ENCODE peak calls at places on chromosomes 13 and 19, in four cellular contexts. T is PC-9, E is GM23248, O is SK-N-SH. S is an unnamed sample.

GRCh38 chr13:41188584-41188983 is 5.8 kb downstream of the KBTBD7 start:
- DNase-seq in T (no peak), E (peak; percentile 16), O (no peak), S (no peak)

GRCh38 chr19:10565028-10565566 is 713 bp downstream of the KRI1 start:
- DNase-seq in T (no peak), E (peak; percentile 77), O (peak; percentile 76), S (peak; percentile 69)

GRCh38 chr13:43785166-43785680 is 1.5 kb downstream of the ENOX1 start:
- DNase-seq in T (no peak), E (no peak), O (no peak), S (no peak)

GRCh38 chr19:11612816-11613511 is 15.7 kb downstream of the ZNF627 start:
- DNase-seq in T (no peak), E (peak; percentile 38), O (no peak), S (no peak)

GRCh38 chr19:45514376-45515051 is 7.2 kb downstream of the VASP start:
- DNase-seq in T (peak; percentile 84), E (no peak), O (no peak), S (no peak)

GRCh38 chr13:74134777-74135305 is 637 bp upstream of the KLF12 start:
- DNase-seq in T (no peak), E (peak; percentile 77), O (peak; percentile 84), S (peak; percentile 74)

GRCh38 chr19:1489463-1489971 is 633 bp downstream of the PCSK4 start:
- DNase-seq in T (no peak), E (no peak), O (peak; percentile 25), S (no peak)

GRCh38 chr19:31054430-31054829 is 294.8 kb downstream of the TSHZ3 start:
- DNase-seq in T (no peak), E (peak; percentile 74), O (peak; percentile 44), S (no peak)

GRCh38 chr13:26247011-26247410 is 6.9 kb upstream of the CDK8 start:
- DNase-seq in T (no peak), E (no peak), O (no peak), S (no peak)

GRCh38 chr19:3652422-3652821 is 25.8 kb upstream of the CACTIN start:
- DNase-seq in T (no peak), E (no peak), O (no peak), S (no peak)

GRCh38 chr19:21568816-21569496 is 63.6 kb downstream of the ZNF429 start:
- DNase-seq in T (peak; percentile 91), E (peak; percentile 98), O (no peak), S (peak; percentile 33)

GRCh38 chr13:78978381-78978998 is 319.5 kb upstream of the OBI1 start:
- DNase-seq in T (peak; percentile 37), E (peak; percentile 70), O (peak; percentile 34), S (peak; percentile 78)

GRCh38 chr13:24228852-24229458 is 68.4 kb downstream of the SPATA13 start:
- DNase-seq in T (peak; percentile 38), E (peak; percentile 79), O (peak; percentile 53), S (peak; percentile 31)

GRCh38 chr13:69324109-69324886 is 783.3 kb upstream of the ATXN8OS start:
- DNase-seq in T (no peak), E (no peak), O (peak; percentile 12), S (no peak)

GRCh38 chr13:55199132-55199531 is 1941.6 kb upstream of the PRR20A start:
- DNase-seq in T (no peak), E (no peak), O (no peak), S (no peak)

GRCh38 chr19:44647144-44647543 is 3.4 kb downstream of the PVR start:
- DNase-seq in T (no peak), E (no peak), O (no peak), S (no peak)

GRCh38 chr19:16326401-16327130 is 1.9 kb downstream of the KLF2 start:
- DNase-seq in T (no peak), E (peak; percentile 61), O (no peak), S (peak; percentile 84)

GRCh38 chr13:107650081-107650701 is 565.1 kb downstream of the LIG4 start:
- DNase-seq in T (no peak), E (peak; percentile 77), O (peak; percentile 25), S (peak; percentile 44)

GRCh38 chr13:103638706-103639105 is 572.5 kb upstream of the SLC10A2 start:
- DNase-seq in T (no peak), E (no peak), O (no peak), S (no peak)

DNA sequence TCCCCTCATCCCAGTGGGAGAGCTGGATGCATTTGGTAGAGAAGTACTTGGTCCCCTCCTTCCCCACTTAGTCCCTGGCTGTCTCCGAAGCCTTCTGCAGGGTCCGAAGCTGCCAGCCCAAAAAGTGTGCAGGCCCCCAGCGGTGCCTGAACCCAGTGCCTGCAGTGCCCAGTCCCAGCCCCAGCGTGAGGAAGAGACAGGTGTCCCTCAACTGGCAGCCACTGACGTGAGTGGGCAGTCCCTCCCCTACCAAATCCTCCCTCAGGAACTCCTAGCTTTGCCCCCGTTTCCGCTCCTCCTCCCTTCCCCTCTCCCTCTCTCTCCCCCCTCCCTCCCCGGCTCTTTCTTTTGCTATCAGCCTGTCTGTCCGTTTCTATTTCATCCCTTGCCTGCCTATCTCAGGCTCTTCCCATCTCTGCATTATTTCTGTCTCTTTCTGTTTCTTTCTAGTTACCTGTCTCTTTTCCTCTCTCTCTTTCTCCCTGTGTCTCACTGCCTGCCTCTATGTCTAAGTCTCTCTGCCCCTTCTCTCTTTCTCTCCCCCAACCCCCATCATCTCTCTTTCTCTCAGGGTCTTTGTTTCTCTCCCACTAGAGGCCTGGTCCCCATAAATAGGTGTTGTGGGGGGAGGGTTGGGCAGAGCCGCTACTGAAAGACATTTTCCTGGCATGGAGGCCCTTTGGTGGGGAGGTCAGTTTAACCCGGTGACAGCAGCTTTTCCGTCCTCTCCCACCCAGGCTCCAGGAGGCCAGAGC is 1.7 kb upstream of the LTBP4 start:
- DNase-seq in T (no peak), E (no peak), O (no peak), S (no peak)
- H3F3A ChIP-seq in T (peaks cover 18% of the 10 kb centered on the region), E (peaks cover 10% of the 10 kb centered on the region), O (peaks cover 37% of the 10 kb centered on the region), S (peaks cover 25% of the 10 kb centered on the region)

GRCh38 chr19:19355606-19356139 is 35.0 kb downstream of the MAU2 start:
- DNase-seq in T (no peak), E (no peak), O (no peak), S (no peak)
- H3K36me3 ChIP-seq in T (peaks cover 19% of the 10 kb centered on the region), E (peaks cover 9% of the 10 kb centered on the region), O (peaks cover 16% of the 10 kb centered on the region), S (no peaks in the 10 kb centered on the region)

GRCh38 chr19:55258476-55258827 is 365 bp downstream of the PPP6R1 start:
- DNase-seq in T (no peak), E (peak; percentile 52), O (peak; percentile 87), S (peak; percentile 49)
- H3F3A ChIP-seq in T (peaks cover 33% of the 10 kb centered on the region), E (peaks cover 32% of the 10 kb centered on the region), O (peaks cover 2% of the 10 kb centered on the region), S (peaks cover 59% of the 10 kb centered on the region)

GRCh38 chr19:40208602-40209001 is 9.6 kb downstream of the TTC9B start:
- DNase-seq in T (no peak), E (no peak), O (no peak), S (no peak)
- H3K36me3 ChIP-seq in T (no peaks in the 10 kb centered on the region), E (no peaks in the 10 kb centered on the region), O (peaks cover 9% of the 10 kb centered on the region), S (no peaks in the 10 kb centered on the region)

S was measured in MM.1S.